ENCODE peak calls at places on chromosomes 11 and 22, in four cellular contexts. V is cardiac fibroblast, R is cardiac muscle cell, T is RWPE1. Y is an unnamed sample.
A peak's percentile ranks its signal among the peaks of the same experiment; 100 is the strongest.

GRCh38 chr22:39643311-39644083 is 72.9 kb downstream of the CACNA1I start:
- DNase-seq in T (no peak), R (peak; percentile 41), V (peak; percentile 7), Y (no peak)

GRCh38 chr22:31342389-31343125 is 3.6 kb downstream of the PATZ1 start:
- DNase-seq in V (no peak), R (no peak), T (no peak), Y (no peak)

GRCh38 chr11:1234054-1234720 is 11.3 kb downstream of the MUC5B start:
- DNase-seq in V (no peak), T (no peak), R (no peak), Y (peak; percentile 91)

GRCh38 chr11:124583827-124584226 is 14.0 kb downstream of the OR8A1 start:
- DNase-seq in T (no peak), V (no peak), R (peak; percentile 7), Y (no peak)

GRCh38 chr11:62791501-62792192 is at the start of gene TMEM223:
- DNase-seq in R (peak; percentile 84), T (peak; percentile 82), V (peak; percentile 85), Y (peak; percentile 95)

GRCh38 chr11:131409307-131409706 is 38.9 kb downstream of the NTM start:
- DNase-seq in R (no peak), T (no peak), V (no peak), Y (no peak)

GRCh38 chr11:119652907-119653659 is 75.9 kb downstream of the NECTIN1 start:
- DNase-seq in V (no peak), R (no peak), T (no peak), Y (no peak)

GRCh38 chr22:49976439-49977175 is 16.0 kb downstream of the PIM3 start:
- DNase-seq in T (no peak), R (no peak), V (no peak), Y (peak; percentile 17)

GRCh38 chr22:47599753-47600152 is 837.3 kb downstream of the TBC1D22A start:
- DNase-seq in R (no peak), V (no peak), T (no peak), Y (peak; percentile 83)

GRCh38 chr11:61020706-61021235 is 49.3 kb downstream of the CD6 start:
- DNase-seq in T (no peak), V (no peak), R (no peak), Y (peak; percentile 52)

GRCh38 chr11:62256281-62256680 is 13.7 kb upstream of the SCGB2A2 start:
- DNase-seq in R (no peak), T (peak; percentile 17), V (no peak), Y (no peak)

GRCh38 chr11:100719809-100720221 is 32.7 kb downstream of the ARHGAP42 start:
- DNase-seq in V (peak; percentile 95), T (peak; percentile 55), R (peak; percentile 92), Y (no peak)

GRCh38 chr11:134024420-134025085 is 44.3 kb upstream of the JAM3 start:
- DNase-seq in R (no peak), T (peak; percentile 97), V (no peak), Y (no peak)

GRCh38 chr11:109521571-109522086 is 99.6 kb downstream of the C11orf87 start:
- DNase-seq in V (no peak), R (no peak), T (peak; percentile 2), Y (no peak)

GRCh38 chr11:86799680-86800075 is 664 bp upstream of the PRSS23 start:
- DNase-seq in V (no peak), T (no peak), R (no peak), Y (no peak)

GRCh38 chr11:131888230-131888826 is 517.9 kb downstream of the NTM start:
- DNase-seq in R (peak; percentile 95), V (peak; percentile 91), T (peak; percentile 27), Y (no peak)

GRCh38 chr11:45662665-45663485 is 2.5 kb downstream of the CHST1 start:
- DNase-seq in R (peak; percentile 94), V (peak; percentile 94), T (peak; percentile 43), Y (peak; percentile 75)

GRCh38 chr22:47091241-47091691 is 328.8 kb downstream of the TBC1D22A start:
- DNase-seq in T (no peak), V (peak; percentile 36), R (peak; percentile 36), Y (no peak)

GRCh38 chr11:84396521-84396920 is 1110.4 kb upstream of the CCDC90B start:
- DNase-seq in V (peak; percentile 21), T (no peak), R (no peak), Y (no peak)

GRCh38 chr22:31284241-31284745 is 8.0 kb downstream of the PIK3IP1 start:
- DNase-seq in R (no peak), T (no peak), V (no peak), Y (no peak)

GRCh38 chr11:71240865-71241691 is 11.3 kb downstream of the SHANK2 start:
- DNase-seq in T (peak; percentile 79), R (peak; percentile 95), V (peak; percentile 96), Y (no peak)

GRCh38 chr22:49553076-49553475 is 274.6 kb downstream of the BRD1 start:
- DNase-seq in V (no peak), R (no peak), T (no peak), Y (no peak)

GRCh38 chr11:82718307-82718706 is 15.4 kb downstream of the FAM181B start:
- DNase-seq in V (peak; percentile 69), R (peak; percentile 60), T (peak; percentile 53), Y (no peak)

GRCh38 chr22:26487996-26488395 is 4.3 kb downstream of the SRRD start:
- DNase-seq in R (no peak), T (no peak), V (no peak), Y (no peak)

GRCh38 chr11:133903056-133903455 is 53.7 kb downstream of the IGSF9B start:
- DNase-seq in V (no peak), T (no peak), R (no peak), Y (peak; percentile 29)

GRCh38 chr11:73350908-73351636 is 25.1 kb upstream of the RELT start:
- DNase-seq in R (peak; percentile 86), V (peak; percentile 87), T (peak; percentile 84), Y (no peak)

GRCh38 chr11:10293423-10294288 is at the start of gene SBF2:
- DNase-seq in T (peak; percentile 85), R (peak; percentile 93), V (peak; percentile 95), Y (no peak)

GRCh38 chr11:69091638-69092165 is 43.0 kb downstream of the TPCN2 start:
- DNase-seq in R (no peak), V (no peak), T (no peak), Y (no peak)

GRCh38 chr22:36191106-36191836 is 10.3 kb downstream of the APOL4 start:
- DNase-seq in V (peak; percentile 49), R (peak; percentile 28), T (no peak), Y (no peak)

GRCh38 chr11:114258696-114259095 is 37.5 kb upstream of the NNMT start:
- DNase-seq in T (no peak), V (no peak), R (no peak), Y (no peak)

GRCh38 chr11:71251761-71252433 is 480 bp downstream of the SHANK2 start:
- DNase-seq in T (peak; percentile 34), V (no peak), R (peak; percentile 13), Y (no peak)

GRCh38 chr11:9040410-9040809 is 36.6 kb upstream of the NRIP3 start:
- DNase-seq in V (no peak), T (no peak), R (no peak), Y (no peak)

GRCh38 chr11:122229078-122229477 is 113.1 kb upstream of the BLID start:
- DNase-seq in V (peak; percentile 14), R (no peak), T (no peak), Y (no peak)

GRCh38 chr11:105577645-105578044 is 32.2 kb upstream of the GRIA4 start:
- DNase-seq in V (peak; percentile 30), T (peak; percentile 2), R (peak; percentile 64), Y (no peak)

GRCh38 chr11:58024601-58025091 is 965 bp downstream of the OR9Q1 start:
- DNase-seq in T (no peak), R (peak; percentile 39), V (peak; percentile 45), Y (no peak)

GRCh38 chr11:64207247-64208085 is 945 bp downstream of the FERMT3 start:
- DNase-seq in T (no peak), R (peak; percentile 84), V (peak; percentile 79), Y (no peak)

GRCh38 chr11:104583857-104584256 is 314.4 kb downstream of the CASP12 start:
- DNase-seq in T (no peak), V (no peak), R (no peak), Y (no peak)

GRCh38 chr22:34068011-34068410 is 147.7 kb upstream of the LARGE1 start:
- DNase-seq in T (no peak), R (no peak), V (no peak), Y (no peak)

DNA sequence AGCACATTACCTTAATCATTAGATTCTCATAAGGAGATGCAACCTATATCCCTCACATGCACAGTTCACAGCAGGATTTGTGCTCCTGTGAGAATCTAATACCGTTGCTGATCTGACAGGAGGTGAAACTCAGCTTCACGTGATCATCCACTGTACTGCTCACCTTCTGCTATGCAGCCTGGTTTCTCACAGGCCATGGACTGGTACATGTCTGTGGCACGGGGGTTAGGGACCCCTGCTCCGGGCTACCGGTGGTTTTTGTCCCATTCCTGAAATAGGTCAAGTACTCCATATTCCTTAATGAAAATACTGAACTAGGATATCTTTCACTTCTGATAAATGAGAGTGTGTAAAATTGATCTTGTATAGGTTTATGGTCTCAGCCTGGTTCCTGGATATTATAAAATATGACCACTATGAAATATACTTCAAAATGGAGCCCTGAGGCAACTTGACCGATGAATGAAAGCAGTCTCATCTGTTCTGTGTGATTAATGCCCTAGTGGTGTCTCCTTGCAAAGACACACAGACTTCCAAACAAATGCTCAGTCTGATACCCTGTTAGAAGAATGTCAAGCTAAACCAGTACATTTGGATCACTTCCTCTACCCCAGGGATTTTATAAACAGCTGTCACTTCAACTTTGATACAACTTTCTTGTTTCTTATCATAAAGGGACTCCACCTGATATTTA is 492.9 kb upstream of the ANO3 start:
- DNase-seq in V (no peak), T (peak; percentile 2), R (no peak), Y (no peak)
- TF ChIP-seq CTCF in V (no peak), T (no peak), R (no peak), Y (peak; percentile 9)

DNA sequence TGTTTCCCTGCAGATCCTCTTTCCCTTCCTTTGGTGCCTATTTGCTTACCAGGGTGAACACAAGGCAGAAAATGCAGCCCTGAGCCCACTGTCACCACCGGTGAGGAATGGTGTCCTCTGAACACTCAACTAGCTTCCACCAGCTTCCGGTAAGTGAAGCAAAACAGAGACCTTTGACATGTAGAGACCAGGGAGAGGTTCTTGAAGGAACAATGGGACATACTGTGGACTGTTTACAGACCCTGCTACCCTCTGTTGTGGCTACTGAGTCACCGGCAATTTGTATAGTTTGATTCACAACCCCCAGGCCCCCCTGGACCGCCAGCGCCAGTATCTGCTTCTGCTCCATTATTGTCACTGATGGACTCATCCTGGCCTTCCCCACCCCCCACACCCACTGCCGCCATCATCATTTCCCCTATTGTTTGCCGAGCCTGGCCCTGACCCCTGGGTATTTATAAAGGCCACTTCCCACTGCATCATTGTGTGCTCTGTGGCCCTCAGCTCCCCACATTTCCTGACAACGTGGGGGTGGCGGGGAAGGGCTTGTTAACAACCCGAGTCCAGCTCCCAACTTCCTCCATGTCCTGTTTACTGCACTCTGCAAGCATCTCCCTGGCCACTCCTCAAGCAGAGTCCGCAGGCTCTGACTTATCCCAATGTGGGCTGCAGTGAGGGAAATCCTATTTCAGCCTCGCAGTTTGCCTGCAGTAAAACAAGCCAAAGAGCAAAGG is 252.9 kb downstream of the ETS1 start:
- DNase-seq in T (no peak), V (peak; percentile 67), R (peak; percentile 54), Y (no peak)
- TF ChIP-seq CTCF in T (no peak), V (no peak), R (no peak), Y (no peak)

GRCh38 chr11:12056112-12056511 is 47.7 kb upstream of the DKK3 start:
- DNase-seq in V (no peak), R (no peak), T (no peak), Y (no peak)
- TF ChIP-seq CTCF in V (no peak), R (no peak), T (no peak), Y (peak; percentile 36)

GRCh38 chr22:19086417-19086816 is 35.8 kb downstream of the DGCR2 start:
- DNase-seq in R (no peak), V (no peak), T (no peak), Y (no peak)
- TF ChIP-seq CTCF in R (no peak), V (no peak), T (no peak), Y (no peak)

GRCh38 chr11:128848815-128849455 is 18.2 kb downstream of the KCNJ1 start:
- DNase-seq in V (peak; percentile 59), T (peak; percentile 8), R (peak; percentile 70), Y (no peak)
- TF ChIP-seq CTCF in V (peak; percentile 83), T (peak; percentile 33), R (peak; percentile 84), Y (peak; percentile 81)